ENCODE peak calls at places on chromosome 21, in four cellular contexts. F, B, K and Z are unnamed samples.

GRCh38 chr21:42956824-42957632 is 17.3 kb upstream of the PKNOX1 start:
- DNase-seq in F (no peak), B (peak; percentile 17), K (no peak), Z (no peak)

GRCh38 chr21:36640260-36641244 is 58.4 kb upstream of the SIM2 start:
- DNase-seq in F (no peak), B (no peak), K (no peak), Z (no peak)

GRCh38 chr21:36350282-36350910 is 30.4 kb downstream of the MORC3 start:
- DNase-seq in F (no peak), B (no peak), K (no peak), Z (no peak)

GRCh38 chr21:35426897-35427296 is 377.8 kb upstream of the RUNX1 start:
- DNase-seq in F (no peak), B (no peak), K (no peak), Z (no peak)

GRCh38 chr21:38272215-38272614 is 15.4 kb downstream of the KCNJ15 start:
- DNase-seq in F (no peak), B (no peak), K (no peak), Z (no peak)

GRCh38 chr21:32307706-32308105 is 9.1 kb downstream of the MRAP start:
- DNase-seq in F (no peak), B (no peak), K (no peak), Z (no peak)

GRCh38 chr21:39079617-39080016 is 103.6 kb downstream of the PSMG1 start:
- DNase-seq in F (peak; percentile 75), B (peak; percentile 96), K (peak; percentile 26), Z (no peak)

GRCh38 chr21:40255665-40256064 is 388.4 kb downstream of the PCP4 start:
- DNase-seq in F (no peak), B (no peak), K (no peak), Z (no peak)

GRCh38 chr21:36773111-36773510 is 74.2 kb downstream of the SIM2 start:
- DNase-seq in F (no peak), B (peak; percentile 84), K (no peak), Z (peak; percentile 47)

GRCh38 chr21:18772404-18772803 is 368.8 kb upstream of the TMPRSS15 start:
- DNase-seq in F (no peak), B (no peak), K (no peak), Z (no peak)

GRCh38 chr21:16492892-16493291 is 763.1 kb downstream of the USP25 start:
- DNase-seq in F (no peak), B (no peak), K (no peak), Z (no peak)

GRCh38 chr21:17611414-17612022 is 1.2 kb downstream of the BTG3 start:
- DNase-seq in F (peak; percentile 77), B (peak; percentile 87), K (peak; percentile 81), Z (peak; percentile 55)

GRCh38 chr21:37365657-37366487 is 701 bp upstream of the DYRK1A start:
- DNase-seq in F (peak; percentile 60), B (peak; percentile 91), K (peak; percentile 42), Z (no peak)

GRCh38 chr21:36473203-36473602 is 6.7 kb downstream of the CLDN14 start:
- DNase-seq in F (no peak), B (no peak), K (no peak), Z (no peak)

GRCh38 chr21:23016617-23017016 is 2018.4 kb downstream of the NCAM2 start:
- DNase-seq in F (no peak), B (no peak), K (no peak), Z (no peak)

GRCh38 chr21:39696620-39697019 is 48.4 kb upstream of the IGSF5 start:
- DNase-seq in F (no peak), B (no peak), K (no peak), Z (no peak)

GRCh38 chr21:16522512-16522911 is 792.7 kb downstream of the USP25 start:
- DNase-seq in F (no peak), B (no peak), K (no peak), Z (no peak)

GRCh38 chr21:32423846-32424535 is 11.5 kb downstream of the EVA1C start:
- DNase-seq in F (no peak), B (no peak), K (no peak), Z (no peak)

GRCh38 chr21:21101911-21102310 is 103.7 kb downstream of the NCAM2 start:
- DNase-seq in F (no peak), B (no peak), K (no peak), Z (no peak)

GRCh38 chr21:40166291-40166843 is 299.1 kb downstream of the PCP4 start:
- DNase-seq in F (no peak), B (no peak), K (no peak), Z (no peak)

GRCh38 chr21:26961704-26962103 is 5.2 kb downstream of the ADAMTS5 start:
- DNase-seq in F (no peak), B (no peak), K (no peak), Z (no peak)

GRCh38 chr21:40386301-40386911 is 460.6 kb downstream of the DSCAM start:
- DNase-seq in F (peak; percentile 69), B (peak; percentile 81), K (no peak), Z (no peak)

GRCh38 chr21:40002978-40003377 is 135.7 kb downstream of the PCP4 start:
- DNase-seq in F (no peak), B (no peak), K (no peak), Z (no peak)

GRCh38 chr21:30340714-30341573 is 3.5 kb upstream of the KRTAP27-1 start:
- DNase-seq in F (no peak), B (no peak), K (no peak), Z (no peak)

GRCh38 chr21:37032877-37033471 is 26.5 kb downstream of the RIPPLY3 start:
- DNase-seq in F (no peak), B (no peak), K (no peak), Z (peak; percentile 34)

GRCh38 chr21:35086357-35086756 is 37.3 kb upstream of the RUNX1 start:
- DNase-seq in F (no peak), B (no peak), K (no peak), Z (no peak)

GRCh38 chr21:36551731-36552457 is 72.0 kb upstream of the CLDN14 start:
- DNase-seq in F (no peak), B (no peak), K (no peak), Z (peak; percentile 96)

GRCh38 chr21:27043377-27043776 is 76.5 kb upstream of the ADAMTS5 start:
- DNase-seq in F (no peak), B (no peak), K (no peak), Z (no peak)

GRCh38 chr21:27268290-27268689 is 301.4 kb upstream of the ADAMTS5 start:
- DNase-seq in F (no peak), B (no peak), K (no peak), Z (peak; percentile 49)

GRCh38 chr21:34989337-34990151 is 59.6 kb downstream of the RUNX1 start:
- DNase-seq in F (no peak), B (no peak), K (no peak), Z (peak; percentile 41)

GRCh38 chr21:31530918-31531705 is 128.4 kb upstream of the SOD1 start:
- DNase-seq in F (no peak), B (peak; percentile 60), K (no peak), Z (no peak)

GRCh38 chr21:22076471-22076870 is 1078.3 kb downstream of the NCAM2 start:
- DNase-seq in F (no peak), B (no peak), K (no peak), Z (no peak)

GRCh38 chr21:17343055-17343454 is 169.8 kb upstream of the CXADR start:
- DNase-seq in F (no peak), B (no peak), K (no peak), Z (no peak)

GRCh38 chr21:38861989-38862683 is 56.4 kb downstream of the ETS2 start:
- DNase-seq in F (no peak), B (no peak), K (no peak), Z (no peak)

GRCh38 chr21:16594191-16594590 is 864.4 kb downstream of the USP25 start:
- DNase-seq in F (no peak), B (no peak), K (no peak), Z (no peak)

GRCh38 chr21:36908260-36908908 is 58.1 kb downstream of the HLCS start:
- DNase-seq in F (no peak), B (no peak), K (no peak), Z (no peak)

GRCh38 chr21:43282358-43283120 is 113.7 kb downstream of the CRYAA start:
- DNase-seq in F (peak; percentile 35), B (peak; percentile 51), K (no peak), Z (no peak)

GRCh38 chr21:45874716-45875415 is 106.7 kb upstream of the COL6A1 start:
- DNase-seq in F (peak; percentile 44), B (peak; percentile 58), K (no peak), Z (peak; percentile 88)
- H3K4me3 ChIP-seq in F (no peak overlapping the region), B (no peak overlapping the region), K (no peak overlapping the region), Z (peak overlapping the region; percentile 11)

DNA sequence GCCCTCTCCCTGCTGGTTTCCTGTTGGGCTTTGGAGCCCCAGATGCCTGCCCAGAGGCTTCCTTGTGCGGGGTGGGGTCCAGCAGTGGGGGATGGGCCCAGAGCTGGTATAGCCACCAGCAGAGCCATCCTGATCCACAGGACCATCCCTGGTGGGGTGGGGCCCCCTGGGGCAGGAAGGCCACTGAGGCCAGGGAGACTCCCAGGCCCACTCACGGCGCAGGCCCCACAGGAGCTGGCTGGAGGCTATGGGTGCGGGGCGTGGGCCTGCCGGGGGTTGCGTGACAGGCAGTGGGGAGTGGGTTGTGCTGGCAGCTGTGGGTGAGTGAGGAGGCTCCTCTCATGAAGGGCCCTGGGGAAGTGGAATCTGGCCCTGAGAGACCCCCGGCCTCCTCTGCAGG is 5.7 kb downstream of the LRRC3 start:
- DNase-seq in F (peak; percentile 36), B (no peak), K (no peak), Z (no peak)
- H3K4me3 ChIP-seq in F (no peak overlapping the region), B (no peak overlapping the region), K (no peak overlapping the region), Z (no peak overlapping the region)

DNA sequence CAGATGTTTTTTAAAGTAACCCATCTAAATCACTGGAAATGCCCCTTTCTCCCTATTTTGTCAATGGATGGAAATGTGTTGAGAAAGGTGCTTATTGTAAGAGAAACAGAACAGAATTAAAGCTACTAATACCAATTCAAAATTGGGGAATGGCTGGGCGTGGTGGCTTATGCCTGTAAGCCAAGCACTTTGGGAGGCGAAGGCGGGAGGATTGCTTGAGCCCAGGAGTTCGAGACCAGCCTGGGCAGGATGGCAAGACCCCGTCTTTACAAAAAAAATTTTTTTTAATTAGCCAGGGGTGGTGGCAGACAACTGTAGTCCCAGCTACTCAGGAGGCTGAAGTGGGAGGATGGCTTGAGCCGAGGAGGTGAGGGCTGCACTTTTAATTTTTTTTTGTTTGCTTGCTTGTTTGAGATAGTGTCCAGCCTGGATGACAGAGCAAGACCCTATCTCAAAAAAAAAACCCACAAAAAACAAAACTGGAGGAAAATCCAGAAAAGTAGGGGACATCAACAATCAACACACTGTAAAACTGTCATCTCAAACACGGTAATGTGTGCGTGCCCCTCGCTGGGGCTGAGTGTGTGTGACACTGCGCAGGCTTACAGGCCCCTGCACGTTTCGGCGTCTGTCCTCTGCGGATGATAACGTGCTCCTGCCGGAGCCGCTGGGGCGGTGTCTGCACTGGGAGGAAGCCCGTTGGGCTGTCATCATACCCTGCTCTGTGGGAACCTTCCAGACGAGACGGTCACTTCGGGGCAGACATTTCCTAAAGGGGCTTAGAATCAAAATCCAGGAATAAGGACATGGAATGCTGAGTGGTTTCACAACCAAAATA is 11.6 kb upstream of the POFUT2 start:
- DNase-seq in F (peak; percentile 36), B (no peak), K (no peak), Z (no peak)
- H3K4me3 ChIP-seq in F (no peak overlapping the region), B (no peak overlapping the region), K (no peak overlapping the region), Z (no peak overlapping the region)

GRCh38 chr21:14545906-14546480 is at the start of gene SAMSN1:
- DNase-seq in F (no peak), B (no peak), K (peak; percentile 76), Z (no peak)
- H3K4me3 ChIP-seq in F (peak within 1 kb of the TSS; percentile 31), B (peak within 1 kb of the TSS; percentile 40), K (peak within 1 kb of the TSS; percentile 42), Z (no peak within 1 kb of the TSS)

DNA sequence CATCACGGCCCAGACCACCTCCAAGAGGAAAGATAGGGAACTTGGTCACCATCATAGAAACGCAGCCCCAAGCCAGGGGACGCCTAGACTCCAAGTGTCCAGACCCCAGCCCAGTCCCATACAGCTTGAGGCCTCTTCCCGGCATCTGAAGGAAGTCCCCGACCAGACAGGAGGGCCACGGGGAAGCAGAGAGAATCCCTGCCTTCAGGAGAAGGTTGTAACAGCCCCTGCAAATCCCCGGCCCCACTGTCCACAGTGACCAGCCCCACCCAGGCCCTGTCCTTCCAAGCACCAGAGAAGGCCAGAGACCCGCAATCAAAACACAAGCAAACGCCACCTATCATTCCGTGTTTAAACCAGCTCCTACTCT is 1.7 kb downstream of the SLC19A1 start:
- DNase-seq in F (peak; percentile 28), B (peak; percentile 54), K (no peak), Z (no peak)
- H3K4me3 ChIP-seq in F (no peak overlapping the region), B (no peak overlapping the region), K (no peak overlapping the region), Z (no peak overlapping the region)